ENCODE peak calls at places on chromosome 11, in seven cellular contexts. J is right cardiac atrium; T is left ventricle myocardium inferior; K is astrocyte; S is cardiac muscle cell; H is GM23248; Q is CD8-positive, alpha-beta T cell. V is an unnamed sample. For H3K4me1, the result is how much of the 10 kb centered on the place peaks cover.

GRCh38 chr11:11636671-11637070 is 14.9 kb upstream of the GALNT18 start:
- DNase-seq in T (no peak), S (no peak), H (no peak), Q (no peak), J (no peak), K (no peak), V (no peak)

GRCh38 chr11:34977039-34977906 is 60.9 kb downstream of the PDHX start:
- DNase-seq in Q (no peak), K (peak), T (no peak), H (peak), S (peak), J (no peak), V (no peak)

GRCh38 chr11:104735013-104735412 is 163.2 kb downstream of the CASP12 start:
- DNase-seq in S (no peak), K (no peak), J (no peak), T (no peak), Q (no peak), H (no peak), V (no peak)

GRCh38 chr11:57406337-57406904 is 16.0 kb upstream of the PRG2 start:
- DNase-seq in J (peak), S (no peak), K (peak), H (peak), T (peak), Q (no peak), V (no peak)

GRCh38 chr11:10657308-10658271 is 36.0 kb downstream of the IRAG1 start:
- DNase-seq in J (no peak), T (no peak), H (peak), S (peak), K (peak), Q (no peak), V (no peak)

GRCh38 chr11:96293109-96293508 is 49.9 kb downstream of the MAML2 start:
- DNase-seq in S (no peak), J (no peak), T (no peak), Q (no peak), K (no peak), H (no peak), V (no peak)

GRCh38 chr11:84260862-84261261 is 974.7 kb upstream of the CCDC90B start:
- DNase-seq in T (no peak), K (peak), H (peak), J (no peak), S (no peak), Q (no peak), V (no peak)

GRCh38 chr11:93169950-93170561 is 27.7 kb downstream of the SLC36A4 start:
- DNase-seq in Q (no peak), K (peak), T (no peak), H (peak), S (peak), J (no peak), V (no peak)

GRCh38 chr11:119624102-119624615 is 104.8 kb downstream of the NECTIN1 start:
- DNase-seq in S (no peak), J (no peak), Q (no peak), H (no peak), T (no peak), K (no peak), V (no peak)

GRCh38 chr11:111925953-111926352 is 7.2 kb downstream of the C11orf52 start:
- DNase-seq in H (no peak), S (no peak), J (no peak), Q (no peak), K (no peak), T (no peak), V (no peak)

GRCh38 chr11:46386674-46387073 is 4.9 kb downstream of the CHRM4 start:
- DNase-seq in Q (no peak), H (peak), T (no peak), J (no peak), K (no peak), S (no peak), V (no peak)

GRCh38 chr11:43515090-43515489 is 156.4 kb downstream of the TTC17 start:
- DNase-seq in T (no peak), K (no peak), H (peak), S (peak), Q (no peak), J (no peak), V (no peak)

GRCh38 chr11:78419327-78419726 is 1.7 kb upstream of the GAB2 start:
- DNase-seq in S (peak), Q (no peak), K (peak), T (peak), H (peak), J (peak), V (no peak)

GRCh38 chr11:16785520-16786128 is 47.2 kb downstream of the C11orf58 start:
- DNase-seq in S (peak), J (peak), Q (peak), H (peak), T (peak), K (peak), V (peak)

GRCh38 chr11:113184498-113184897 is 129.9 kb upstream of the TTC12 start:
- DNase-seq in H (peak), Q (no peak), K (peak), S (peak), T (no peak), J (no peak), V (no peak)

GRCh38 chr11:95242202-95242989 is 11.4 kb upstream of the SESN3 start:
- DNase-seq in K (no peak), T (no peak), S (no peak), Q (no peak), H (no peak), J (no peak), V (no peak)

GRCh38 chr11:67731583-67731982 is 57.2 kb upstream of the ALDH3B2 start:
- DNase-seq in S (no peak), T (no peak), Q (no peak), H (no peak), K (no peak), J (no peak), V (no peak)
- H3K4me3 ChIP-seq in S (peak), T (peak), Q (peak), H (no peak), K (no peak), J (no peak), V (no peak)

DNA sequence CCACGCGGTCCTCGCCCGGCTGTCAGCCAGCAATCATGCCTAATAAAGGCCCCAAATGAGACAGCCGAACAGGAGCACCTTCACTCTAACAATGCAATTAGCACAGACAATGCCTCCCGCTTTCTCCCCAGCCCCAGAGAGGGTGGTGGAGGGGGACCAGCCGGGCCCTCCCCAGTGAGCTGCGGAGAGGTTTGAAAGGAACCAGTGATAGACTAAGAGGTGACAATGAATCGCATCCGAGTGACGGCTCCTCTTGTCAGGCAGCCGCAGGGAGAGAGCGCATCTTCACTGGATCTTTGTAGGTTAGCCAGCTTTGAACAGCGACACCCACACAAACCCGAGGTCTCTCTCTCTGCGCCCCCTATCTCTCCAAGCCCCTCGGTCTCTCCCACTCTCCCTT is 28.0 kb downstream of the FLRT1 start:
- DNase-seq in J (no peak), S (no peak), T (no peak), K (no peak), H (no peak), Q (no peak), V (no peak)
- H3K4me1 ChIP-seq in J (under half), S (under half), T (under half), K (under half), H (under half), Q (under half), V (under half)

DNA sequence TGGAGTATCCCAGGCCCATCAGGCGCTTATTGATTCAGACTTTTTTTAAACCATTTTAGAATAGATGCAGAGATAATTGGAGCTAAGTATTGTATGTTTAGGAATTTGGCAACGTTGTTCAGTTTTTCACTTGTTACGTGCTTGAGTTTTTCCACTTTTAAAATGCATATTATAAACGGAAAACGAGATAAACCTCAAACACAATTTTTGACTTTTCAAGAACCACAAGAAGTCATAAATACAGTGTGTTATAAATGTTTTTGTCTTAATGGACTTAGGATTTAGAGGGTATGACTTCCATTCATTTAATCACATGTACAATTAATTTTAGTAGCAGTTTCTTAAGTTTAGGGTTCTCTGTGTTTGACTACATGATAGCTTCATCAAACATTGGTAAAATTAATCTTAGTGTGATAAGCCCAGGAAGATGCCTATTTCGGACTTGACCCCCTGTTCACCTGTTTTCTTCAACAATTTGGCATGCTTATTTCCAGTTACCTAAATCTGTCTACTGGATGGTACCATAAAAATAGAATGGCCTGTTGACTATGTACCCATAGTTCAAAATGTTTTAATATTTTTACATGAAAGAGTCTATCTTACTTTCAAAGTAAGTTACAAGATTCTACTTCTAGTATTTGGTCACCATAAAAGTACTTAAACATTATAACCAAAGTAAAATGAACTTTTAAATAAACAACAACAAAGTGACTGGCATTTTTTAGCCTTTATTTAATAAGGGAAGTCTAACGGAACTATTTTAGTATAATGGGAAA is 1.3 kb downstream of the ZC3H12C start:
- DNase-seq in Q (no peak), K (no peak), J (no peak), H (no peak), T (no peak), S (no peak), V (no peak)
- H3K4me3 ChIP-seq in Q (no peak), K (peak), J (peak), H (peak), T (peak), S (peak), V (no peak)

GRCh38 chr11:125281831-125282595 is 117.5 kb downstream of the PKNOX2 start:
- DNase-seq in S (no peak), H (peak), K (no peak), Q (no peak), J (no peak), T (no peak), V (no peak)
- H3K4me1 ChIP-seq in S (under half), H (under half), K (under half), Q (under half), J (under half), T (under half), V (under half)

V was measured in CD4-positive, alpha-beta memory T cell.